ENCODE peak calls at places on chromosomes 2 and 18, in eight cellular contexts. V is activated B cell treated with CpG ODN at 0.5 μM for 24 hours, U is HFF-Myc, P is endodermal cell, X is heart right ventricle, Q is dorsolateral prefrontal cortex, S is neural progenitor cell, E is tibial nerve. Z is an unnamed sample.

GRCh38 chr2:65377556-65378307 is 54.7 kb downstream of the SPRED2 start:
- DNase-seq in V (no peak), U (peak; percentile 76), P (peak; percentile 64), X (no peak), Q (no peak), S (no peak), E (no peak), Z (no peak)

GRCh38 chr2:105411720-105412407 is 13.0 kb upstream of the FHL2 start:
- DNase-seq in V (no peak), U (no peak), P (no peak), X (no peak), Q (no peak), S (no peak), E (no peak), Z (no peak)

GRCh38 chr2:227783404-227784138 is 30.1 kb upstream of the CCL20 start:
- DNase-seq in V (no peak), U (no peak), P (no peak), X (no peak), Q (no peak), S (no peak), E (no peak), Z (no peak)

GRCh38 chr2:237345891-237346640 is 67.9 kb downstream of the COL6A3 start:
- DNase-seq in V (no peak), U (no peak), P (no peak), X (no peak), Q (no peak), S (no peak), E (no peak), Z (no peak)

GRCh38 chr18:32974421-32975165 is 201.8 kb upstream of the KLHL14 start:
- DNase-seq in V (no peak), U (no peak), P (no peak), X (no peak), Q (no peak), S (no peak), E (no peak), Z (no peak)

GRCh38 chr18:867257-867656 is 37.4 kb upstream of the ADCYAP1 start:
- DNase-seq in V (no peak), U (no peak), P (no peak), X (no peak), Q (no peak), S (no peak), E (no peak), Z (no peak)

GRCh38 chr2:241638063-241638660 is 669 bp downstream of the ATG4B start:
- DNase-seq in V (no peak), U (no peak), P (no peak), X (no peak), Q (no peak), S (no peak), E (no peak), Z (no peak)

GRCh38 chr2:138698428-138698827 is 81.8 kb downstream of the NXPH2 start:
- DNase-seq in V (no peak), U (no peak), P (peak; percentile 67), X (no peak), Q (no peak), S (no peak), E (no peak), Z (no peak)

GRCh38 chr2:205758051-205758450 is 75.8 kb downstream of the NRP2 start:
- DNase-seq in V (no peak), U (no peak), P (no peak), X (no peak), Q (no peak), S (no peak), E (no peak), Z (no peak)

GRCh38 chr18:38801640-38802039 is 1236.0 kb upstream of the CELF4 start:
- DNase-seq in V (no peak), U (no peak), P (peak; percentile 89), X (no peak), Q (no peak), S (peak; percentile 51), E (no peak), Z (no peak)

GRCh38 chr2:121480826-121481225 is 49.9 kb upstream of the RNU4ATAC start:
- DNase-seq in V (no peak), U (no peak), P (no peak), X (no peak), Q (no peak), S (no peak), E (no peak), Z (no peak)

GRCh38 chr2:191690327-191690726 is 12.4 kb downstream of the NABP1 start:
- DNase-seq in V (no peak), U (no peak), P (no peak), X (no peak), Q (no peak), S (no peak), E (no peak), Z (no peak)

DNA sequence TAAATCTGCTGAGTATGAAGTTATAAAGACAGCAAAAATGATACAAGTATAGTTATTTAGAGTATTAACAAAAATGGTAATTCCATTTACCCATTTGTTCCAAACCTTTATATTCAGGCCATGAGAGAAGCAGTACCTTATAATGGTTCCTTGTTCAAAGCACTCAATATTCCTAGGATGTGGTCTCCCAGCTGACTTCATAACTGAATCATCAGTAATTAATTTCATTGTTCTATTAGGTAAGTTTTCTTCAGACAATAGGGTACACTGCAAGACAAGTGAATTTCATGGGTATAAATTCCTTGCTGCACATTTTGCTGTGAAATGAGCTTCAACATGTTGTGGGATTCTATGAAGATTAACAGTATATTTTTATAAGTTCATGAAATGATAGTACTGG is 550.8 kb upstream of the ZEB2 start:
- DNase-seq in V (no peak), U (no peak), P (no peak), X (no peak), Q (no peak), S (no peak), E (no peak), Z (no peak)
- TF ChIP-seq CTCF in V (no peak), U (no peak), P (no peak), X (no peak), Q (no peak), S (no peak), E (no peak), Z (no peak)

DNA sequence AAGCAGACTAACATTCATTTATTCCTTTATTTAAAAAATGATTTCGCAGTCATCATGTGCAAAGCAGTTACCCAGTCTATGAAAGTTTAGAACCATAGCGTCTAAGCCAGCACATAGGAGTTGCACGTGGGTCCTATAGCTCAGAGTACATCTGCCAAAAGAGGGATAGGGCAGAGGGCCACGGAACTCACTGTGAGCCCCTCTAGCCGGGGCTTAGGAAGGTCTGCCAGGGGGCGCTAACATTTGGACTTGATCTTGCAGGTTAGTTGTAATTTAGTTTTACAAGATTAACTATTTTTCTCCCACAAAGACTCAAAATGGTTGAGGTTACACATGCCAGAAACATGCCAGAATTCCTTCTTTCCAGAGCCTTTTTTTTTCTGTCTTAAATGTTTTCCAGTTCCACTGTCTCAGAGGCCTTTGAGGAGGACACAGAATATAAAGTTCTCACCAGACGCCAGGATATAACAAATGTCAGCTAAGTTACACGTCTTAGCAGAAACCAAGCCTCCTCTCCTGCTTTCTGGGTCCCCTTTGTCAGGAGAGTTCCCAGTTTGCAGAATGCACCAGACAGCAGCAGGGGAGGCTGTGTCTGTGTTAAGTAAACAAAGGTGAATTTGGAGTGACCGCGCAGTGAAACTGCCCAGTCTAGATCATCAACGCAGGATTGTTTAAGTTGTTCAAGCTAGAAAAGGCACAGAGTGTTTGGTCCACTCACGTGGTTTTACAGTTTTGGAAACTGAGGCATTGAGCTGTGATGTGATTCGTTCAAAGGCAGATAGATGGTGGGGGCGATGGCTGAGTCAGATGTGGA is 292.0 kb downstream of the PRKCE start:
- DNase-seq in V (no peak), U (no peak), P (peak; percentile 72), X (no peak), Q (no peak), S (no peak), E (no peak), Z (no peak)
- TF ChIP-seq CTCF in V (no peak), U (peak; percentile 16), P (peak; percentile 66), X (no peak), Q (no peak), S (peak; percentile 12), E (no peak), Z (no peak)

GRCh38 chr2:85112906-85113625 is 20.1 kb upstream of the TCF7L1 start:
- DNase-seq in V (no peak), U (no peak), P (no peak), X (no peak), Q (no peak), S (no peak), E (no peak), Z (no peak)

GRCh38 chr2:85120363-85120762 is 12.8 kb upstream of the TCF7L1 start:
- DNase-seq in V (no peak), U (no peak), P (no peak), X (no peak), Q (no peak), S (no peak), E (no peak), Z (no peak)

GRCh38 chr2:85114586-85115330 is 18.4 kb upstream of the TCF7L1 start:
- DNase-seq in V (no peak), U (no peak), P (no peak), X (no peak), Q (no peak), S (no peak), E (no peak), Z (no peak)

GRCh38 chr2:85119900-85120299 is 13.3 kb upstream of the TCF7L1 start:
- DNase-seq in V (no peak), U (no peak), P (peak; percentile 84), X (no peak), Q (no peak), S (peak; percentile 69), E (no peak), Z (no peak)

DNA sequence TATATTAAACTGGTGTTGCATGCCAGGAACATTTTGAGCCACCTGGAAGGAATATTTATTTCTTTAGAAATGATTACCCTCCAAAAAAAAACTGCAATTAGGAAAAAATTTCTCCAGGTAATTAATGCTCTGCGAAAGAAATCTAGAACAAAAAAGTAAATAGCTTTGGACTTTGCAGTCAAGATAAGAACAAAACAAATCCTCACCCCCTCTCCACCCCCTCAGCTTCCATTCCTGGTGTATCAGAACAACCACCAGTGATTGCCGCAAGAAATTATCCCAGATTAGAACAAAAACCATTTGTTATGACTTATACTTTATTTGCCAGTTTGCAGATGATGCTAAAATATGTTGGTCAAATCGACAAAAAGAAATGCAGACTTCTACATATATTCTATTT is 17.0 kb upstream of the TCF7L1 start:
- DNase-seq in V (no peak), U (no peak), P (no peak), X (no peak), Q (no peak), S (no peak), E (no peak), Z (no peak)
- TF ChIP-seq CTCF in V (no peak), U (no peak), P (no peak), X (no peak), Q (no peak), S (no peak), E (no peak), Z (no peak)

DNA sequence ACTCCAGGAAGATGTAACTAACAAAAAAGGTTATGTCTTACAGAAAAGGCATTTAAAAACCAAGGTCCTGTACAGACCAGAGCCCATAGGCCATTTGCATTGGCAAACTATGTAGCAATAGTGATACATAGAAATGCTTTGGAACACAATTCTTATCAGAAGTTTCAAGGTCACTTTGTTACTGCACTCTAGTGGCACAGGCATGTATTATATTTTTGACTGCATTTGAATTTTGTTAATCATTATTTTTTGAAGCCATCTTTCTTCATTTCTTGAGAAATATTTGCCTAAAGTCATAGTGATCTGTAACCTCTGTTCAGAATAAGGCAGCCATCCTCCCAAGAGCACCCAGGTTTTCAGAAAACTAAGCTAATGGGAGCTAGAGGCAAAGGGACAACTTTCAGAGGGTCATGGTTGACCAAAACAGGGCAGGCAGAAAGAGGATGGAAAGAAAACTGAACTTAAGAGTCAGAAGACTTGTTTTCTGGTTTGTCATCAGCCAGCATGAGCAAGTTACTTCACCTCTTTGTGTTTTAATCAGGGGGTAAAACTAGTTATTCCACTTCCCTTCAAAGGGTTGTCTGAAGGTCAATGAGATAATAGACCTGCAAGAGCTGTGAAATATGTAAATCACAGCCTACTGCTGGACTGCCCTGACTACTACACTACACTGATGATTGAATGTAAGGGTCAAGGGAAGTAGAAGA is 41.5 kb downstream of the SLC38A11 start:
- DNase-seq in V (no peak), U (no peak), P (no peak), X (no peak), Q (no peak), S (no peak), E (no peak), Z (no peak)
- TF ChIP-seq CTCF in V (peak; percentile 26), U (no peak), P (no peak), X (peak; percentile 64), Q (peak; percentile 28), S (no peak), E (peak; percentile 61), Z (peak; percentile 57)

Z was measured in neural crest cell.